ENCODE peak calls at places on chromosomes 3 and 15, in four cellular contexts. V is HepG2, I is GM12878, B is K562. Z is an unnamed sample.

GRCh38 chr15:89112341-89112971 is 24.2 kb downstream of the ABHD2 start:
- DNase-seq in I (peak), B (no peak), V (peak), Z (no peak)

GRCh38 chr15:40793216-40793989 is 13.5 kb upstream of the ZFYVE19 start:
- DNase-seq in I (no peak), B (no peak), V (peak), Z (no peak)

GRCh38 chr3:37993811-37994638 is 3.4 kb downstream of the VILL start:
- DNase-seq in I (no peak), B (peak), V (no peak), Z (peak)

GRCh38 chr15:45529613-45530012 is 7.1 kb upstream of the SLC30A4 start:
- DNase-seq in I (no peak), V (no peak), B (no peak), Z (no peak)

GRCh38 chr3:133674290-133674912 is 12.7 kb upstream of the TOPBP1 start:
- DNase-seq in V (no peak), I (no peak), B (no peak), Z (no peak)

GRCh38 chr3:143974181-143974876 is 2.7 kb downstream of the DIPK2A start:
- DNase-seq in B (no peak), I (no peak), V (no peak), Z (no peak)

GRCh38 chr15:77716632-77717343 is 84.1 kb upstream of the LINGO1 start:
- DNase-seq in I (no peak), V (no peak), B (no peak), Z (no peak)

GRCh38 chr3:195811756-195812155 is at the start of gene MUC4:
- DNase-seq in B (peak), I (no peak), V (no peak), Z (no peak)

GRCh38 chr3:16917256-16917935 is 32.6 kb downstream of the PLCL2 start:
- DNase-seq in V (no peak), I (no peak), B (no peak), Z (no peak)
- TF ChIP-seq SP1 in V (no peak), I (no peak), B (no peak), Z (no peak)

DNA sequence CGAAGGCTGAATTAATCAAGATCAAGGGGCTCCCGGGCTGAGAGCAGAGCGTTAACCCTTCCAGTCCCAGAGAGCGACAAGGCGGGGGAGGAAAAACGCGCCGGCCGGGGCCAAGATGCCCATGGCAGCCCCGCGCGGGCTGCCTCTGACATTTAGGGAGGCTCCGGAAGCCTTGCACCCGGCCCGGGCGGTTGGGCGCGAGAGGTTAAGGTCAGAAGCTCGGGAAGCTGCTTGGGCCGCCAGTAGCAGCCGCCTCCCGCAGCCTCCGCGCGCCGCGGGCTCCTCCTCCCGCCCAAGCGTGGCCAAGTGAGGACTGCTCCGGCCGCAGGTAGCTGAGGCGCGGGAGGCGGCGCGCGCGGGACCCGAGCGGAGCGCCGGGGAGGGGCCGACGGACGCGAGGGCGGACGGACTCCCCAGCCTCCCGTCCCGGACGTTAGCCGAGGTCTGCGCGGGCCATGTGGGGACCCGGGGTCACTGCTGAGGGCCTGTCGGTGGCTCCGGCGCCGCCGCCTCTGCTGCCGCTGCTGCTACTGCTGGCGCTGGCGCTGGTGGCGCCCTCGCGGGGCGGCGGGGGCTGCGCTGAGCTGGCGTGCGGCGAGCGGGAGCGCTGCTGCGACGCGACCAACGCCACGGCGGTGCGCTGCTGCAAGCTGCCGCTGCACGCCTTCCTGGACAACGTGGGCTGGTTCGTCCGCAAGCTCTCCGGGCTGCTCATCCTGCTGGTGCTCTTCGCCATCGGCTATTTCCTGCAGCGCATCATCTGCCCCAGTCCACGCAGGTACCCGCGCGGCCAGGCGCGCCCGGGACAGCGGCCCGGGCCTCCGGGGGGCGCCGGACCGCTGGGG is at the start of gene C3orf80:
- DNase-seq in I (no peak), V (peak), B (peak), Z (peak)
- TF ChIP-seq FOXK2 in I (no peak), V (no peak), B (no peak), Z (no peak)

DNA sequence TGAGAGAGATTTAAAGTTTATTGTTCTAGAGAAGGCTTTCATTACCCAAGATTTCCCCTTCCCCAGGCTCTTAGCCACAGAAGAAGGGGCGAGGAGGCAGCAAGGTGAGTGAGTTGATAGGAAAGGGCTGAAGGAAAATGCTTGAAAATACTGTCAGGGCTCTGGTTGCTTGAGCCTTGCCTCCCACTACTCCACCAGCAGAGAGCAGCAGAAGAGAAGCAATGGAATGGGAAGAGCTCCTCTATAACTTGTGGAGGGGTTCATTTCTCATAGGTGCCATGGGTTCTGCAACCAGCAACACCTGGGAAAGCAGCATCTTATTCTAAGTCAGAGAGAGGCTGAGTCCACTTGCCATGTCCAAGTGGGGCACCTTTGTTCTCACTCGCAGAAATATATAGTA is 184.0 kb upstream of the CNTN6 start:
- DNase-seq in B (no peak), V (no peak), I (no peak), Z (peak)
- TF ChIP-seq SP1 in B (no peak), V (no peak), I (no peak), Z (no peak)

DNA sequence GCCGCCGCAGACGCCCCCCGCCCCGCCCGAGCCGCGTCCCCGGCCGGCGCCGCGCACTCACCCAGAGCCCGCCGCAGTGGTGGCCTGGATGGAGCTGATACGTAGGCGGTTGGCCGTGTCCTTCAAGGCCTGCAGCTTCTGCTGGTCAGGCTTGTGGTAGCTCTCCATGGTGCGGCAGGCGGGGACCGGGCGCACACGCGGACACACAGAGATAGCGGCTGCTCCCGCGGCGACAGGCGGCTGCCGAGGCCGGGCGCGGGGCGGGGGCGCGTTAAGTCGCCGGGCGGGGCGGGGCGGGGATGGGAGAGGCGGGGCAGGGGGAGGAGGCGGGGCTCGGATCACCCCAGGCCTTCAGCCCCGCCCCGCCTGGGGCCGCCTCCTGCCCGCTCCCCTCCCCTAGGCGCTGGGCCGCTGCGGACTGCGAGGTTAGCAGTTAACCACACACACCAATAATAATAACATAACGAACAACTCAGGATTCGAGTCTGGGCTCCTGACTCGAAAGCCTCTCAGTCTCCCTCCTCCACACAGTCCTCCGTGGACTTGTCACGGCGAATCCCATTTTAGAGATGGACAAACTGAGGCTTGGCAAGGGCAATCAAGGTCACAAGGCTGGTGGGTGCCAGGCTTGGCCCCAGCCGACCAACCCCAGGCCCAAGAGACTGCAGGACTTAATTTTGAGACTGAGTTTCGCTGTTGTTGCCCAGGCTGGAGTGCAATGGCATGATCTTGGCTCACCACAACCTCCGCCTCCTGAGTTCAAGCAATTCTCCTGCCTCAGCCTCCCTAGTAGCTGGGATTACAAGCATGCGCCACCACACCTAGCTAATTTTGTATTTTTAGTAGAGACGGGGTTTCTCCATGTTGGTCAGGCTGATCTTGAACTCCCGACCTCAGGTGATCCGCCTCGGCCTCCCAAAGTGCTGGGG is at the start of gene TKT:
- DNase-seq in V (peak), B (peak), I (peak), Z (peak)
- TF ChIP-seq FOXK2 in V (no peak), B (no peak), I (no peak), Z (no peak)

DNA sequence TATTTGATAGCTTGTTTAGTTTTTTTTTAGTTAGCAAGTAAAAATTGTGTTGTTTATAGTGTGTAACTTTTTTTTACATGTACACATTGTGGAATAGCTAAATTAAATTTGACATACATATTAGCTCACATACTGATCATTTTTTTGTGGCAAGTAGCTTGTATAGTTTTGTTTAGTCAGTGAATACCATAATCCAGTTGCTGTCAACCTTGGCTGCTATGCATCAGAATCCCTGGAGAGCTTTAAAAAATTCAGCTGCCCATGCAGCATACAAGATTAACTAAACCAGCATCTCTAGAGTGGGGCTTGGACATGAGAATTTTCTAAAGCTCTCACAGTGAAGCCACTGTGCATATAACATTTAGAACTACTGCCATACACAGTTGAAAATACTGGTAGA is 54.0 kb downstream of the TMOD3 start:
- DNase-seq in B (no peak), V (no peak), I (no peak), Z (no peak)
- TF ChIP-seq SP1 in B (no peak), V (no peak), I (no peak), Z (no peak)

DNA sequence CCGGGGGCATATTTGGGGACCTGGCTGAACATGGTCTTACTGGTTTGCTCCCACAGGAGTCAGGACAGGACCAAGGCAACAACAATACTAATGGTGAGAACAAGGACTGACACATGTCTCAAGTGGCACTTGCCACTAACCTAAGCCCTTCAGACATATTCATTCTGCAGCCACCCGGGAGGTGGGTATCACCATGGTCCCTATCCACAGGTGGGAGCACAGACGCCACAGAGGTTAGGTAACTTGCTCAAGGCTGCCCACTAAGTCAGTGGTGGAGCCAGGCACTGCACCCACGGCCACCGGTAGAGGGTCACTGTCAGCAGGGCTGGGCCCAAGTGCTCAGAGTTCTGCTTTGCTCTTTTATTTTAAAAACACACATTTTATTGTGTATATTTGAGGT is 29.8 kb upstream of the SLC41A3 start:
- DNase-seq in B (peak), I (no peak), V (no peak), Z (peak)
- TF ChIP-seq FOXK2 in B (no peak), I (no peak), V (no peak), Z (no peak)

GRCh38 chr3:176683382-176683781 is 513.9 kb downstream of the TBL1XR1 start:
- DNase-seq in I (no peak), V (no peak), B (no peak), Z (no peak)
- TF ChIP-seq SP1 in I (no peak), V (no peak), B (no peak), Z (no peak)

GRCh38 chr3:8651418-8652322 is 7.1 kb upstream of the SSUH2 start:
- DNase-seq in B (no peak), I (no peak), V (peak), Z (no peak)
- TF ChIP-seq FOXK2 in B (no peak), I (no peak), V (no peak), Z (no peak)

GRCh38 chr15:90761629-90762028 is 44.5 kb downstream of the BLM start:
- DNase-seq in V (no peak), I (no peak), B (no peak), Z (no peak)

GRCh38 chr15:90763700-90764099 is 46.6 kb downstream of the BLM start:
- DNase-seq in I (no peak), B (no peak), V (no peak), Z (no peak)

GRCh38 chr15:90765489-90765888 is 48.3 kb downstream of the BLM start:
- DNase-seq in V (no peak), B (no peak), I (no peak), Z (no peak)

GRCh38 chr15:90760661-90761232 is 43.6 kb downstream of the BLM start:
- DNase-seq in V (no peak), I (no peak), B (no peak), Z (no peak)

DNA sequence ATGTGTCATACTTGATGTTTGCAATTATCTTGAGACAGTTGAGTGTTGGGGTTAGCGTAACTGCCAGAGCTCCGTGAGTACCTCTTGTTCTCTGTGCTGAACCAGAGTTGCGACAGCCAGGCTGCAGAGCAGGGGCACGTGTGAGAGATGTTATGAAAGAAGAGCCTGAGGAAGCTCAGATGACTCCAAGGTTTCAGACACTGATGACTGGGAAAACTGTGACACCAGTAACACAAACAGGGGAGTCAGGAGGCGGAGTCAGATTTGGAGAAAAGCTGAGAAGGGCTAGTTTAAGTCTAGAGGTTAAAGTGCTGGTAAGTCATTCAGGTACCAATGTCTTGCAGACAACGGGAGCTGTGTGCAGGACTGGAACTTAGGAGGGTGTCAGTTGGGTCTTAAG is 45.0 kb downstream of the BLM start:
- DNase-seq in B (no peak), I (no peak), V (no peak), Z (no peak)
- TF ChIP-seq SP1 in B (no peak), I (no peak), V (no peak), Z (no peak)